ENCODE peak calls at places on chromosomes 5 and 9, in seven cellular contexts. One of them, this sample, is unnamed.

GRCh38 chr9:76018244-76018643 is 127.8 kb downstream of the PCSK5 start:
- DNase-seq in progenitor cell of endocrine pancreas: peak
- DNase-seq in HFF-Myc: no peak
- DNase-seq in IMR-90: no peak
- DNase-seq in type B pancreatic cell: no peak
- DNase-seq in dorsolateral prefrontal cortex: no peak
- DNase-seq in astrocyte: no peak
- DNase-seq in this sample: no peak

GRCh38 chr9:80492221-80492620 is 920.5 kb downstream of the TLE4 start:
- DNase-seq in progenitor cell of endocrine pancreas: no peak
- DNase-seq in IMR-90: peak
- DNase-seq in HFF-Myc: no peak
- DNase-seq in dorsolateral prefrontal cortex: no peak
- DNase-seq in astrocyte: peak
- DNase-seq in type B pancreatic cell: no peak
- DNase-seq in this sample: no peak

GRCh38 chr9:112527959-112528358 is 41.3 kb downstream of the KIAA1958 start:
- DNase-seq in IMR-90: no peak
- DNase-seq in astrocyte: no peak
- DNase-seq in HFF-Myc: no peak
- DNase-seq in type B pancreatic cell: no peak
- DNase-seq in progenitor cell of endocrine pancreas: no peak
- DNase-seq in dorsolateral prefrontal cortex: no peak
- DNase-seq in this sample: no peak

GRCh38 chr5:59766394-59766793 is 127.1 kb downstream of the PDE4D start:
- DNase-seq in dorsolateral prefrontal cortex: no peak
- DNase-seq in IMR-90: no peak
- DNase-seq in type B pancreatic cell: no peak
- DNase-seq in progenitor cell of endocrine pancreas: no peak
- DNase-seq in HFF-Myc: no peak
- DNase-seq in astrocyte: no peak
- DNase-seq in this sample: no peak

GRCh38 chr5:54654211-54654610 is 136.7 kb downstream of the SNX18 start:
- DNase-seq in progenitor cell of endocrine pancreas: no peak
- DNase-seq in dorsolateral prefrontal cortex: no peak
- DNase-seq in HFF-Myc: no peak
- DNase-seq in type B pancreatic cell: no peak
- DNase-seq in IMR-90: peak
- DNase-seq in astrocyte: no peak
- DNase-seq in this sample: no peak

GRCh38 chr5:153632748-153633290 is 142.3 kb downstream of the GRIA1 start:
- DNase-seq in astrocyte: no peak
- DNase-seq in IMR-90: peak
- DNase-seq in progenitor cell of endocrine pancreas: no peak
- DNase-seq in HFF-Myc: no peak
- DNase-seq in type B pancreatic cell: no peak
- DNase-seq in dorsolateral prefrontal cortex: no peak
- DNase-seq in this sample: no peak

GRCh38 chr9:137055385-137056364 is 1.8 kb upstream of the ENTPD2 start:
- DNase-seq in progenitor cell of endocrine pancreas: no peak
- DNase-seq in type B pancreatic cell: no peak
- DNase-seq in dorsolateral prefrontal cortex: peak
- DNase-seq in HFF-Myc: peak
- DNase-seq in astrocyte: peak
- DNase-seq in IMR-90: peak
- DNase-seq in this sample: peak

GRCh38 chr9:69976165-69976564 is 67.5 kb upstream of the MAMDC2 start:
- DNase-seq in astrocyte: peak
- DNase-seq in IMR-90: peak
- DNase-seq in progenitor cell of endocrine pancreas: no peak
- DNase-seq in type B pancreatic cell: no peak
- DNase-seq in HFF-Myc: peak
- DNase-seq in dorsolateral prefrontal cortex: no peak
- DNase-seq in this sample: peak

GRCh38 chr9:116837038-116837998 is 150.2 kb downstream of the TRIM32 start:
- DNase-seq in IMR-90: no peak
- DNase-seq in dorsolateral prefrontal cortex: no peak
- DNase-seq in HFF-Myc: no peak
- DNase-seq in progenitor cell of endocrine pancreas: no peak
- DNase-seq in type B pancreatic cell: no peak
- DNase-seq in astrocyte: no peak
- DNase-seq in this sample: no peak

GRCh38 chr5:141121563-141121962 is at the start of gene PCDHB4:
- DNase-seq in IMR-90: no peak
- DNase-seq in type B pancreatic cell: no peak
- DNase-seq in dorsolateral prefrontal cortex: no peak
- DNase-seq in HFF-Myc: no peak
- DNase-seq in progenitor cell of endocrine pancreas: no peak
- DNase-seq in astrocyte: no peak
- DNase-seq in this sample: no peak

GRCh38 chr5:80809451-80809850 is 150.7 kb upstream of the RASGRF2 start:
- DNase-seq in astrocyte: no peak
- DNase-seq in progenitor cell of endocrine pancreas: no peak
- DNase-seq in dorsolateral prefrontal cortex: no peak
- DNase-seq in IMR-90: no peak
- DNase-seq in type B pancreatic cell: no peak
- DNase-seq in HFF-Myc: no peak
- DNase-seq in this sample: no peak

GRCh38 chr5:151825445-151825844 is 53.7 kb downstream of the G3BP1 start:
- DNase-seq in HFF-Myc: peak
- DNase-seq in IMR-90: peak
- DNase-seq in dorsolateral prefrontal cortex: peak
- DNase-seq in astrocyte: peak
- DNase-seq in type B pancreatic cell: peak
- DNase-seq in progenitor cell of endocrine pancreas: peak
- DNase-seq in this sample: peak

GRCh38 chr5:139451878-139452660 is 10.5 kb downstream of the ECSCR start:
- DNase-seq in dorsolateral prefrontal cortex: no peak
- DNase-seq in HFF-Myc: no peak
- DNase-seq in astrocyte: no peak
- DNase-seq in progenitor cell of endocrine pancreas: no peak
- DNase-seq in IMR-90: no peak
- DNase-seq in type B pancreatic cell: no peak
- DNase-seq in this sample: no peak

GRCh38 chr5:139453683-139454567 is 8.6 kb downstream of the ECSCR start:
- DNase-seq in astrocyte: no peak
- DNase-seq in dorsolateral prefrontal cortex: no peak
- DNase-seq in HFF-Myc: no peak
- DNase-seq in type B pancreatic cell: no peak
- DNase-seq in progenitor cell of endocrine pancreas: no peak
- DNase-seq in IMR-90: no peak
- DNase-seq in this sample: no peak

GRCh38 chr5:139454568-139455290 is 7.8 kb downstream of the ECSCR start:
- DNase-seq in progenitor cell of endocrine pancreas: no peak
- DNase-seq in type B pancreatic cell: no peak
- DNase-seq in HFF-Myc: no peak
- DNase-seq in astrocyte: no peak
- DNase-seq in IMR-90: no peak
- DNase-seq in dorsolateral prefrontal cortex: no peak
- DNase-seq in this sample: no peak

GRCh38 chr5:139446956-139447779 is 7.8 kb upstream of the DNAJC18 start:
- DNase-seq in IMR-90: peak
- DNase-seq in type B pancreatic cell: no peak
- DNase-seq in progenitor cell of endocrine pancreas: no peak
- DNase-seq in astrocyte: peak
- DNase-seq in HFF-Myc: no peak
- DNase-seq in dorsolateral prefrontal cortex: no peak
- DNase-seq in this sample: no peak

DNA sequence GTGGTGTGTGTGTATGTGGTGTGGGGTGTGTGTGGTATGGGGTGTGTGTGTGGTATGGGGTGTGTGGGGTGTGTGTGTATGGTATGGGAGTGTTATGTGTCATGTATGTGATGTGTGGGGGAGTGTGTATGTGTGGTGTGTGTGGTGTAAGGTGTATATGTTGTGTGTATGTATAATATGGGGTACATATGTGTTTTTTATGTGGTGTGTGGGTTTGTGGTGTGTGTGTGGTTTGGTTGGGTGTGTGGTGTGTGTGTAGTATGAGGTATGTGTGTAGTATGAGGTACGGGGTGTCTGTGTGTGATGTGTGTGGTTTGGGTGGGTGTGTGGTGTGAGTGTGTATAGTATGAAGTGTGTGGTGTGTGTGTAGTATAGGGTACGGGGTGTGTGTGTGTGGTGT is 11.4 kb downstream of the ECSCR start:
- DNase-seq in IMR-90: no peak
- DNase-seq in progenitor cell of endocrine pancreas: no peak
- DNase-seq in astrocyte: no peak
- DNase-seq in dorsolateral prefrontal cortex: no peak
- DNase-seq in type B pancreatic cell: no peak
- DNase-seq in HFF-Myc: no peak
- DNase-seq in this sample: no peak
- TF ChIP-seq CTCF in IMR-90: no peak
- TF ChIP-seq CTCF in progenitor cell of endocrine pancreas: no peak
- TF ChIP-seq CTCF in astrocyte: no peak
- TF ChIP-seq CTCF in dorsolateral prefrontal cortex: no peak
- TF ChIP-seq CTCF in type B pancreatic cell: no peak
- TF ChIP-seq CTCF in HFF-Myc: no peak
- TF ChIP-seq CTCF in this sample: no peak

GRCh38 chr5:64861281-64861680 is 92.6 kb downstream of the CWC27 start:
- DNase-seq in IMR-90: peak
- DNase-seq in type B pancreatic cell: no peak
- DNase-seq in progenitor cell of endocrine pancreas: no peak
- DNase-seq in dorsolateral prefrontal cortex: no peak
- DNase-seq in HFF-Myc: no peak
- DNase-seq in astrocyte: no peak
- DNase-seq in this sample: no peak

GRCh38 chr5:64864171-64864570 is 95.4 kb downstream of the CWC27 start:
- DNase-seq in astrocyte: no peak
- DNase-seq in progenitor cell of endocrine pancreas: no peak
- DNase-seq in IMR-90: no peak
- DNase-seq in HFF-Myc: no peak
- DNase-seq in dorsolateral prefrontal cortex: no peak
- DNase-seq in type B pancreatic cell: no peak
- DNase-seq in this sample: no peak

GRCh38 chr5:64865662-64866061 is 96.9 kb downstream of the CWC27 start:
- DNase-seq in HFF-Myc: no peak
- DNase-seq in progenitor cell of endocrine pancreas: no peak
- DNase-seq in astrocyte: no peak
- DNase-seq in type B pancreatic cell: no peak
- DNase-seq in IMR-90: peak
- DNase-seq in dorsolateral prefrontal cortex: no peak
- DNase-seq in this sample: no peak

GRCh38 chr5:64854855-64855254 is 86.1 kb downstream of the CWC27 start:
- DNase-seq in IMR-90: peak
- DNase-seq in HFF-Myc: no peak
- DNase-seq in progenitor cell of endocrine pancreas: no peak
- DNase-seq in dorsolateral prefrontal cortex: no peak
- DNase-seq in type B pancreatic cell: no peak
- DNase-seq in astrocyte: peak
- DNase-seq in this sample: no peak

DNA sequence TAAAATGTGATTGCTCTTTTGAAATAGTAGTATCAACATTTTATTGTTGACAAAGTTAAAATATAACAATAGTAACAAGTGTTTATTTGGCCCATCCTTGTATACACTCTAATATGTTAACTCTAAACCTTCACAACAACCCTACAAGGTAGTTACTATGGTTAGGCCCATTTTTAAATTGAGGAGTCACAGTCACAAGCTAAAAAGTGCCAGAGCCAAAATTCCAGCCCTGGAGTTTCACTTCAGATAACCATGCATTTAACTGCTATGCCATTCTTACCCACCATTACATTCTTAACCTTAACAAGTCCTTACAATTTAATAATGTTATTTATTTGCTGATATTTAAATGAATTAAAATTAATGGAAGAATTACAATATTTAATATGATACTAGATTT is 91.2 kb downstream of the CWC27 start:
- DNase-seq in astrocyte: no peak
- DNase-seq in progenitor cell of endocrine pancreas: no peak
- DNase-seq in HFF-Myc: no peak
- DNase-seq in IMR-90: no peak
- DNase-seq in dorsolateral prefrontal cortex: no peak
- DNase-seq in type B pancreatic cell: no peak
- DNase-seq in this sample: no peak
- TF ChIP-seq CTCF in astrocyte: no peak
- TF ChIP-seq CTCF in progenitor cell of endocrine pancreas: no peak
- TF ChIP-seq CTCF in HFF-Myc: no peak
- TF ChIP-seq CTCF in IMR-90: no peak
- TF ChIP-seq CTCF in dorsolateral prefrontal cortex: no peak
- TF ChIP-seq CTCF in type B pancreatic cell: no peak
- TF ChIP-seq CTCF in this sample: no peak

DNA sequence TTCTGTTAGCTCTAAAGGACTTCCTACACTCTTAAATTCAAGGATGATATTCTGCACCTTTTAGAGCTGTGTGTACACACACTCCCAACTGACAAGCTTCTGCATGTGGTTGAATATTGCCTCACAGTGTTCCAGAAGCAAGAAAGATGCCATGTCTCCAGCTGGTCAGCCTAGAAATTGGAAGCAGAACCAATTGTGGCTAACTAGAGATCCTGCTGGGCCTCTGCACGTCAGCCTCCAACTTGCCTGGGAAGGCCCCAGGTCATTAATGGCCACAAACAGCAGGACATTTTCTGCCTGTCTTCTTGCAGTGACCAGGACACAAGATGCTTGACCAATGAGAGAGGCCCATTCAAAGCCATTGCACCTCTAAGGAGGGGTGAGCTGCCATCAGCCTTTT is 571.8 kb upstream of the BRINP1 start:
- DNase-seq in astrocyte: no peak
- DNase-seq in progenitor cell of endocrine pancreas: no peak
- DNase-seq in dorsolateral prefrontal cortex: no peak
- DNase-seq in type B pancreatic cell: no peak
- DNase-seq in IMR-90: no peak
- DNase-seq in HFF-Myc: no peak
- DNase-seq in this sample: no peak
- TF ChIP-seq CTCF in astrocyte: no peak
- TF ChIP-seq CTCF in progenitor cell of endocrine pancreas: no peak
- TF ChIP-seq CTCF in dorsolateral prefrontal cortex: no peak
- TF ChIP-seq CTCF in type B pancreatic cell: no peak
- TF ChIP-seq CTCF in IMR-90: no peak
- TF ChIP-seq CTCF in HFF-Myc: no peak
- TF ChIP-seq CTCF in this sample: no peak

GRCh38 chr5:143968071-143968878 is 156.3 kb downstream of the HMHB1 start:
- DNase-seq in HFF-Myc: peak
- DNase-seq in dorsolateral prefrontal cortex: no peak
- DNase-seq in progenitor cell of endocrine pancreas: no peak
- DNase-seq in IMR-90: peak
- DNase-seq in type B pancreatic cell: no peak
- DNase-seq in astrocyte: peak
- DNase-seq in this sample: peak
- TF ChIP-seq CTCF in HFF-Myc: peak
- TF ChIP-seq CTCF in dorsolateral prefrontal cortex: peak
- TF ChIP-seq CTCF in progenitor cell of endocrine pancreas: peak
- TF ChIP-seq CTCF in IMR-90: peak
- TF ChIP-seq CTCF in type B pancreatic cell: peak
- TF ChIP-seq CTCF in astrocyte: peak
- TF ChIP-seq CTCF in this sample: peak

GRCh38 chr9:15354713-15355112 is 47.7 kb upstream of the TTC39B start:
- DNase-seq in dorsolateral prefrontal cortex: no peak
- DNase-seq in HFF-Myc: no peak
- DNase-seq in type B pancreatic cell: no peak
- DNase-seq in progenitor cell of endocrine pancreas: no peak
- DNase-seq in astrocyte: no peak
- DNase-seq in IMR-90: no peak
- DNase-seq in this sample: no peak
- TF ChIP-seq CTCF in dorsolateral prefrontal cortex: no peak
- TF ChIP-seq CTCF in HFF-Myc: no peak
- TF ChIP-seq CTCF in type B pancreatic cell: no peak
- TF ChIP-seq CTCF in progenitor cell of endocrine pancreas: no peak
- TF ChIP-seq CTCF in astrocyte: no peak
- TF ChIP-seq CTCF in IMR-90: no peak
- TF ChIP-seq CTCF in this sample: no peak

This sample was measured in AG09319.